ENCODE peak calls at places on chromosomes 3 and 15, in seven cellular contexts. T is T-helper 9 cell; M is activated T-helper 2 cell treated with anti-CD3 and anti-CD28 coated beads, Interferon-gamma antibody, Interleukin-2, Interleukin-4, amounts not matched to agents 10 μg/mL and 5 μg/mL and 100 μg/mL, durations not matched to agents 14 hours and 24 hours and 36 hours; A is OCI-LY7; N is stimulated activated naive CD8-positive, alpha-beta T cell treated with anti-CD3 and anti-CD28 coated beads, Interleukin-15, Interleukin-2, amounts not matched to agents 100 U/mL and 50 U/mL, for 24 hours; S is fibroblast of mammary gland; X is neural progenitor cell. L is an unnamed sample.
A peak's percentile ranks its signal among the peaks of the same experiment; 100 is the strongest.

GRCh38 chr3:98705212-98705611 is 57.9 kb upstream of the ST3GAL6 start:
- DNase-seq in T (no peak), M (no peak), A (no peak), N (no peak), S (no peak), X (no peak), L (no peak)

GRCh38 chr15:31822463-31822862 is 207.9 kb upstream of the CHRNA7 start:
- DNase-seq in T (no peak), M (no peak), A (no peak), N (no peak), S (no peak), X (no peak), L (no peak)

GRCh38 chr3:127674099-127674792 is 1.5 kb downstream of the ABTB1 start:
- DNase-seq in T (no peak), M (no peak), A (no peak), N (peak; percentile 2), S (no peak), X (no peak), L (no peak)

GRCh38 chr3:151875759-151876158 is 2.3 kb downstream of the SUCNR1 start:
- DNase-seq in T (no peak), M (no peak), A (no peak), N (no peak), S (no peak), X (no peak), L (no peak)

GRCh38 chr15:89117790-89118189 is 29.5 kb downstream of the ABHD2 start:
- DNase-seq in T (no peak), M (no peak), A (no peak), N (no peak), S (no peak), X (no peak), L (no peak)

GRCh38 chr3:98695816-98696215 is 67.3 kb upstream of the ST3GAL6 start:
- DNase-seq in T (no peak), M (no peak), A (no peak), N (no peak), S (no peak), X (no peak), L (no peak)

GRCh38 chr3:178257491-178257890 is 278.7 kb upstream of the KCNMB2 start:
- DNase-seq in T (no peak), M (no peak), A (no peak), N (no peak), S (no peak), X (no peak), L (no peak)

GRCh38 chr15:98437752-98438151 is 210.6 kb upstream of the IGF1R start:
- DNase-seq in T (no peak), M (no peak), A (no peak), N (no peak), S (no peak), X (no peak), L (no peak)

GRCh38 chr3:157921767-157922166 is 184.5 kb downstream of the SHOX2 start:
- DNase-seq in T (no peak), M (no peak), A (no peak), N (no peak), S (no peak), X (no peak), L (no peak)

GRCh38 chr3:165854696-165855095 is 17.5 kb upstream of the BCHE start:
- DNase-seq in T (no peak), M (no peak), A (peak; percentile 33), N (no peak), S (peak; percentile 25), X (peak; percentile 38), L (no peak)

GRCh38 chr15:71056111-71056510 is 59.2 kb upstream of the THSD4 start:
- DNase-seq in T (no peak), M (no peak), A (no peak), N (no peak), S (no peak), X (no peak), L (no peak)

GRCh38 chr15:39461536-39462140 is 119.2 kb upstream of the THBS1 start:
- DNase-seq in T (no peak), M (no peak), A (no peak), N (no peak), S (peak; percentile 69), X (no peak), L (no peak)

GRCh38 chr3:52277972-52278509 is 408 bp downstream of the WDR82 start:
- DNase-seq in T (peak; percentile 54), M (no peak), A (peak; percentile 73), N (no peak), S (peak; percentile 30), X (peak; percentile 81), L (no peak)

GRCh38 chr15:101000271-101000681 is 81.1 kb downstream of the LRRK1 start:
- DNase-seq in T (no peak), M (no peak), A (no peak), N (no peak), S (no peak), X (no peak), L (no peak)

GRCh38 chr15:85766007-85766831 is 28.5 kb downstream of the KLHL25 start:
- DNase-seq in T (no peak), M (no peak), A (no peak), N (no peak), S (no peak), X (peak; percentile 73), L (no peak)

GRCh38 chr3:45580142-45580541 is 14.4 kb upstream of the LIMD1 start:
- DNase-seq in T (no peak), M (no peak), A (no peak), N (no peak), S (no peak), X (no peak), L (no peak)

GRCh38 chr3:127577448-127577847 is 13.1 kb downstream of the TPRA1 start:
- DNase-seq in T (no peak), M (no peak), A (no peak), N (no peak), S (no peak), X (no peak), L (no peak)

GRCh38 chr3:150352931-150353330 is 55.2 kb upstream of the TSC22D2 start:
- DNase-seq in T (no peak), M (no peak), A (no peak), N (no peak), S (no peak), X (no peak), L (no peak)

GRCh38 chr15:57595011-57595866 is 3.5 kb downstream of the MYZAP start:
- DNase-seq in T (no peak), M (no peak), A (no peak), N (no peak), S (no peak), X (no peak), L (no peak)

GRCh38 chr3:184314700-184315505 is 497 bp downstream of the EIF4G1 start:
- DNase-seq in T (peak; percentile 70), M (peak; percentile 62), A (peak; percentile 52), N (peak; percentile 62), S (peak; percentile 75), X (peak; percentile 80), L (peak; percentile 73)

GRCh38 chr15:40930430-40931299 is 1.5 kb downstream of the DLL4 start:
- DNase-seq in T (no peak), M (peak; percentile 41), A (peak; percentile 54), N (peak; percentile 74), S (no peak), X (peak; percentile 87), L (no peak)

GRCh38 chr15:75371486-75371885 is 3.1 kb upstream of the MAN2C1 start:
- DNase-seq in T (no peak), M (no peak), A (no peak), N (no peak), S (no peak), X (no peak), L (no peak)

GRCh38 chr3:193140381-193140780 is 100.6 kb upstream of the PLAAT1 start:
- DNase-seq in T (no peak), M (no peak), A (no peak), N (no peak), S (peak; percentile 10), X (no peak), L (no peak)

GRCh38 chr3:122864498-122864897 is 69.6 kb downstream of the SLC49A4 start:
- DNase-seq in T (no peak), M (no peak), A (no peak), N (no peak), S (no peak), X (no peak), L (no peak)

GRCh38 chr15:94793641-94794040 is 562.3 kb downstream of the MCTP2 start:
- DNase-seq in T (no peak), M (no peak), A (no peak), N (no peak), S (no peak), X (peak; percentile 37), L (no peak)

GRCh38 chr3:43629741-43630140 is 7.9 kb upstream of the ANO10 start:
- DNase-seq in T (no peak), M (no peak), A (no peak), N (no peak), S (no peak), X (no peak), L (no peak)

GRCh38 chr3:182735672-182736071 is 57.6 kb upstream of the ATP11B start:
- DNase-seq in T (no peak), M (no peak), A (no peak), N (no peak), S (peak; percentile 2), X (no peak), L (no peak)

GRCh38 chr3:148794357-148794756 is 33.3 kb upstream of the CPB1 start:
- DNase-seq in T (no peak), M (no peak), A (no peak), N (no peak), S (peak; percentile 16), X (no peak), L (no peak)

GRCh38 chr15:88805031-88805780 is 2.0 kb downstream of the ACAN start:
- DNase-seq in T (no peak), M (no peak), A (peak; percentile 12), N (peak; percentile 12), S (no peak), X (no peak), L (no peak)

GRCh38 chr3:168205451-168205850 is 109.7 kb upstream of the GOLIM4 start:
- DNase-seq in T (no peak), M (no peak), A (peak; percentile 50), N (no peak), S (no peak), X (no peak), L (no peak)

GRCh38 chr15:62591842-62592838 is 427.1 kb upstream of the C2CD4B start:
- DNase-seq in T (no peak), M (no peak), A (no peak), N (no peak), S (no peak), X (no peak), L (no peak)

GRCh38 chr15:22881739-22882440 is 43.4 kb downstream of the NIPA2 start:
- DNase-seq in T (no peak), M (no peak), A (no peak), N (no peak), S (no peak), X (no peak), L (no peak)

GRCh38 chr3:9935966-9936365 is 2.3 kb downstream of the CRELD1 start:
- DNase-seq in T (no peak), M (no peak), A (no peak), N (no peak), S (no peak), X (no peak), L (no peak)

GRCh38 chr3:20104167-20104661 is 64.0 kb downstream of the KAT2B start:
- DNase-seq in T (peak; percentile 17), M (peak; percentile 40), A (no peak), N (peak; percentile 67), S (no peak), X (no peak), L (peak; percentile 41)

GRCh38 chr15:39743611-39744010 is 39.0 kb downstream of the FSIP1 start:
- DNase-seq in T (no peak), M (no peak), A (no peak), N (no peak), S (no peak), X (no peak), L (no peak)